ENCODE peak calls at places on chromosomes 11 and 22, in four cellular contexts. L, O, H and A are unnamed samples.

GRCh38 chr22:47587361-47587760 is 824.9 kb downstream of the TBC1D22A start:
- DNase-seq in L (no peak), H (no peak), O (no peak), A (no peak)

GRCh38 chr11:125902927-125903752 is at the start of gene PUS3:
- DNase-seq in L (peak; percentile 84), O (peak; percentile 98), H (peak; percentile 45), A (peak; percentile 85)

GRCh38 chr11:117597083-117597482 is 199.9 kb downstream of the DSCAML1 start:
- DNase-seq in H (peak; percentile 30), O (no peak), L (peak; percentile 36), A (peak; percentile 39)

GRCh38 chr11:76807206-76807875 is 24.2 kb downstream of the TSKU start:
- DNase-seq in O (peak; percentile 97), H (peak; percentile 68), L (peak; percentile 61), A (peak; percentile 70)

GRCh38 chr11:83122766-83123165 is 34.2 kb upstream of the PCF11 start:
- DNase-seq in H (no peak), L (no peak), O (no peak), A (no peak)

GRCh38 chr11:43285826-43286225 is 26.0 kb upstream of the API5 start:
- DNase-seq in O (no peak), L (no peak), H (no peak), A (no peak)

GRCh38 chr22:45647532-45648225 is 24.0 kb upstream of the ATXN10 start:
- DNase-seq in H (no peak), L (no peak), O (peak; percentile 54), A (no peak)

GRCh38 chr11:1295086-1295485 is 14.3 kb downstream of the TOLLIP start:
- DNase-seq in H (no peak), L (no peak), O (peak; percentile 59), A (no peak)

GRCh38 chr11:86515297-86516094 is 140.8 kb downstream of the CCDC81 start:
- DNase-seq in H (no peak), L (no peak), O (no peak), A (no peak)

GRCh38 chr22:35839811-35840739 is 122.4 kb downstream of the APOL5 start:
- DNase-seq in L (no peak), H (peak; percentile 42), O (peak; percentile 95), A (peak; percentile 96)

GRCh38 chr11:15816996-15817395 is 539.4 kb downstream of the SOX6 start:
- DNase-seq in L (no peak), O (no peak), H (no peak), A (no peak)

GRCh38 chr22:21800552-21801303 is 65.1 kb upstream of the YPEL1 start:
- DNase-seq in L (no peak), H (no peak), O (no peak), A (no peak)

GRCh38 chr11:125955856-125956255 is 10.0 kb downstream of the VSIG10L2 start:
- DNase-seq in L (no peak), H (no peak), O (no peak), A (no peak)

GRCh38 chr22:29705651-29706050 is 14.2 kb upstream of the CABP7 start:
- DNase-seq in O (no peak), L (no peak), H (no peak), A (no peak)

GRCh38 chr22:26428515-26429457 is at the start of gene ASPHD2:
- DNase-seq in O (peak; percentile 89), L (peak; percentile 87), H (no peak), A (peak; percentile 41)

GRCh38 chr11:92225563-92226308 is 1.1 kb downstream of the FAT3 start:
- DNase-seq in L (no peak), H (no peak), O (peak; percentile 80), A (no peak)

GRCh38 chr22:23233746-23234408 is 53.6 kb downstream of the BCR start:
- DNase-seq in O (no peak), H (no peak), L (no peak), A (no peak)

GRCh38 chr22:19961868-19962245 is 20.2 kb upstream of the TXNRD2 start:
- DNase-seq in L (no peak), O (no peak), H (no peak), A (no peak)

GRCh38 chr11:15816270-15816871 is 540.0 kb downstream of the SOX6 start:
- DNase-seq in L (no peak), O (no peak), H (no peak), A (peak; percentile 59)

GRCh38 chr11:129972596-129972995 is 30.0 kb downstream of the PRDM10 start:
- DNase-seq in H (no peak), O (no peak), L (no peak), A (no peak)

GRCh38 chr11:15119352-15119751 is 4.6 kb downstream of the INSC start:
- DNase-seq in H (no peak), L (no peak), O (no peak), A (no peak)

GRCh38 chr11:11780843-11781242 is 60.9 kb upstream of the USP47 start:
- DNase-seq in L (no peak), H (no peak), O (no peak), A (no peak)

GRCh38 chr11:64449381-64450167 is 90.6 kb downstream of the RPS6KA4 start:
- DNase-seq in H (peak; percentile 43), O (peak; percentile 83), L (peak; percentile 85), A (peak; percentile 86)

GRCh38 chr11:11157201-11157600 is 195.8 kb downstream of the CSNK2A3 start:
- DNase-seq in O (no peak), H (peak; percentile 22), L (no peak), A (peak; percentile 40)

GRCh38 chr11:71293961-71294782 is 41.8 kb upstream of the SHANK2 start:
- DNase-seq in O (peak; percentile 64), H (no peak), L (no peak), A (no peak)

GRCh38 chr22:41132555-41132954 is 40.2 kb downstream of the EP300 start:
- DNase-seq in O (no peak), L (no peak), H (no peak), A (no peak)

GRCh38 chr11:66221726-66222236 is 46.7 kb upstream of the RAB1B start:
- DNase-seq in O (peak; percentile 59), L (no peak), H (no peak), A (no peak)